ENCODE peak calls at places on chromosomes 11 and 22, in eight cellular contexts. B is stimulated activated CD4-positive, alpha-beta T cell treated with anti-CD3 and anti-CD28 coated beads, Interleukin-15, amount 100 ng/mL, for 48 hours; J is activated T-helper 1 cell treated with Interleukin-2 at 50 U/mL for 16 hours; Q is H9; M is T-cell; D is NAMALWA; C is fibroblast of pulmonary artery; K is NCI-H82. T is an unnamed sample.

GRCh38 chr11:134024420-134025085 is 44.3 kb upstream of the JAM3 start:
- DNase-seq in K (no peak), Q (no peak), B (peak), C (no peak), J (no peak), M (no peak), D (no peak), T (no peak)

GRCh38 chr11:45089845-45090499 is 56.5 kb upstream of the PRDM11 start:
- DNase-seq in B (no peak), J (no peak), C (peak), Q (peak), K (peak), M (no peak), D (no peak), T (no peak)

GRCh38 chr11:122100222-122101080 is 15.6 kb downstream of the BLID start:
- DNase-seq in B (no peak), J (no peak), K (no peak), M (no peak), D (no peak), Q (peak), C (peak), T (no peak)

GRCh38 chr11:86067230-86068137 is 1.4 kb downstream of the PICALM start:
- DNase-seq in B (no peak), Q (no peak), K (no peak), J (no peak), D (peak), C (no peak), M (no peak), T (no peak)

GRCh38 chr11:101478587-101479375 is 105.0 kb downstream of the TRPC6 start:
- DNase-seq in J (no peak), B (no peak), Q (peak), C (no peak), D (no peak), M (no peak), K (no peak), T (no peak)

GRCh38 chr11:2761131-2762030 is 61.6 kb upstream of the KCNQ1OT1 start:
- DNase-seq in K (no peak), D (no peak), J (no peak), M (no peak), C (no peak), Q (peak), B (no peak), T (no peak)

GRCh38 chr11:110345756-110346155 is 49.3 kb upstream of the RDX start:
- DNase-seq in D (no peak), M (no peak), Q (no peak), C (no peak), J (no peak), B (no peak), K (no peak), T (no peak)

GRCh38 chr11:47213985-47214564 is 699 bp upstream of the DDB2 start:
- DNase-seq in J (peak), Q (peak), D (peak), B (peak), M (peak), C (peak), K (no peak), T (peak)

GRCh38 chr11:111634981-111635705 is 32.9 kb downstream of the SIK2 start:
- DNase-seq in D (no peak), Q (no peak), J (no peak), M (no peak), B (no peak), K (no peak), C (peak), T (no peak)

GRCh38 chr11:73306977-73307322 is 1.1 kb upstream of the ARHGEF17 start:
- DNase-seq in J (no peak), C (no peak), D (no peak), B (no peak), Q (no peak), M (no peak), K (no peak), T (no peak)

GRCh38 chr22:44206696-44207095 is 26.0 kb downstream of the PARVG start:
- DNase-seq in K (no peak), J (no peak), M (no peak), Q (no peak), B (no peak), C (no peak), D (no peak), T (no peak)

GRCh38 chr22:21016644-21017420 is 1.9 kb downstream of the P2RX6 start:
- DNase-seq in B (no peak), D (no peak), M (no peak), J (no peak), C (no peak), K (no peak), Q (no peak), T (no peak)

GRCh38 chr11:92976681-92977080 is 7.2 kb downstream of the MTNR1B start:
- DNase-seq in Q (no peak), D (no peak), K (no peak), B (no peak), C (no peak), J (no peak), M (no peak), T (no peak)

GRCh38 chr11:133403900-133404299 is 128.4 kb downstream of the OPCML start:
- DNase-seq in J (no peak), Q (peak), C (no peak), K (no peak), M (no peak), B (no peak), D (peak), T (no peak)

GRCh38 chr11:1052133-1053011 is 15.9 kb upstream of the MUC6 start:
- DNase-seq in C (no peak), K (no peak), J (no peak), B (no peak), M (no peak), D (no peak), Q (no peak), T (no peak)

GRCh38 chr22:32355760-32356159 is 1.9 kb upstream of the RFPL3 start:
- DNase-seq in J (no peak), C (no peak), Q (no peak), D (no peak), M (no peak), B (no peak), K (peak), T (no peak)

GRCh38 chr11:47886096-47886495 is 37.9 kb upstream of the NUP160 start:
- DNase-seq in K (no peak), C (peak), D (no peak), Q (no peak), M (peak), B (no peak), J (peak), T (no peak)

GRCh38 chr11:92670293-92670890 is 299.1 kb upstream of the MTNR1B start:
- DNase-seq in C (no peak), B (no peak), D (no peak), J (no peak), K (no peak), M (no peak), Q (no peak), T (no peak)